ENCODE peak calls at places on chromosomes 6 and 20, in eight cellular contexts. W is right atrium auricular region, I is psoas muscle, B is cardiac muscle cell, O is lower leg skin, R is fibroblast of villous mesenchyme, U is OCI-LY7, S is dorsolateral prefrontal cortex. J is an unnamed sample.

GRCh38 chr6:125871365-125871764 is 80.6 kb downstream of the NCOA7 start:
- DNase-seq in U (no peak), B (no peak), W (no peak), O (no peak), I (no peak), R (no peak), S (no peak), J (no peak)

GRCh38 chr6:127554435-127555006 is 22.5 kb upstream of the C6orf58 start:
- DNase-seq in W (no peak), I (no peak), S (no peak), R (peak), O (no peak), U (peak), B (peak), J (peak)

GRCh38 chr6:148323344-148323743 is 19.3 kb upstream of the SASH1 start:
- DNase-seq in I (no peak), O (no peak), R (peak), B (no peak), W (no peak), S (no peak), U (no peak), J (no peak)

GRCh38 chr20:53929399-53929798 is 141.0 kb downstream of the BCAS1 start:
- DNase-seq in B (no peak), U (no peak), S (no peak), R (no peak), I (no peak), O (no peak), W (no peak), J (no peak)

GRCh38 chr6:25981529-25982263 is 19.1 kb downstream of the TRIM38 start:
- DNase-seq in I (no peak), B (no peak), R (no peak), U (no peak), W (no peak), S (no peak), O (no peak), J (no peak)

GRCh38 chr6:146902846-146903245 is 301.4 kb upstream of the STXBP5 start:
- DNase-seq in W (no peak), I (no peak), U (no peak), R (no peak), B (no peak), S (no peak), O (no peak), J (no peak)

GRCh38 chr6:41774841-41775240 is 4.9 kb downstream of the FRS3 start:
- DNase-seq in B (no peak), W (no peak), O (no peak), S (no peak), I (no peak), U (no peak), R (no peak), J (no peak)

GRCh38 chr20:63534831-63535651 is 2.1 kb downstream of the PTK6 start:
- DNase-seq in B (no peak), O (peak), W (no peak), I (peak), S (no peak), U (no peak), R (no peak), J (no peak)

GRCh38 chr6:108652375-108652774 is 91.7 kb downstream of the FOXO3 start:
- DNase-seq in B (no peak), W (no peak), I (no peak), R (no peak), S (no peak), U (no peak), O (no peak), J (no peak)

GRCh38 chr20:63738687-63739128 is 868 bp upstream of the SLC2A4RG start:
- DNase-seq in U (peak), B (peak), W (peak), R (peak), I (peak), O (peak), S (no peak), J (peak)

GRCh38 chr6:13012977-13013680 is 296.6 kb downstream of the PHACTR1 start:
- DNase-seq in O (peak), S (peak), R (no peak), B (peak), U (no peak), W (no peak), I (peak), J (no peak)

GRCh38 chr6:75205776-75206334 is at the start of gene COL12A1:
- DNase-seq in W (peak), I (peak), U (no peak), O (peak), S (no peak), B (peak), R (peak), J (peak)

GRCh38 chr6:143271024-143271423 is 179.5 kb downstream of the ADAT2 start:
- DNase-seq in R (peak), U (no peak), I (no peak), W (no peak), B (peak), S (no peak), O (no peak), J (peak)

GRCh38 chr6:32177182-32177787 is 920 bp upstream of the RNF5 start:
- DNase-seq in O (no peak), S (no peak), W (no peak), U (no peak), R (no peak), I (no peak), B (peak), J (no peak)

GRCh38 chr6:14129572-14129971 is 12.0 kb downstream of the CD83 start:
- DNase-seq in O (no peak), U (peak), B (peak), W (no peak), S (no peak), R (peak), I (no peak), J (peak)

GRCh38 chr20:19483309-19483708 is 270.9 kb downstream of the SLC24A3 start:
- DNase-seq in R (no peak), U (no peak), O (no peak), W (no peak), S (no peak), I (no peak), B (no peak), J (no peak)

GRCh38 chr6:148881593-148882311 is 134.9 kb downstream of the UST start:
- DNase-seq in S (no peak), W (no peak), B (no peak), O (no peak), U (no peak), R (no peak), I (no peak), J (no peak)

GRCh38 chr6:163128324-163128723 is 286.2 kb upstream of the QKI start:
- DNase-seq in U (no peak), I (no peak), W (no peak), O (no peak), R (no peak), B (no peak), S (no peak), J (no peak)

GRCh38 chr6:167968091-167968490 is 29.4 kb upstream of the KIF25 start:
- DNase-seq in W (no peak), B (peak), R (peak), S (no peak), O (no peak), I (no peak), U (peak), J (no peak)

GRCh38 chr6:114304304-114304887 is 38.4 kb downstream of the HS3ST5 start:
- DNase-seq in R (peak), U (peak), B (peak), O (no peak), S (no peak), I (no peak), W (no peak), J (peak)

GRCh38 chr6:24228681-24229255 is 102.8 kb downstream of the NRSN1 start:
- DNase-seq in I (no peak), O (no peak), W (no peak), R (peak), B (no peak), U (no peak), S (no peak), J (peak)

GRCh38 chr6:49548613-49549304 is 1.7 kb upstream of the C6orf141 start:
- DNase-seq in O (no peak), W (no peak), R (no peak), S (no peak), I (no peak), U (no peak), B (no peak), J (no peak)
- TF ChIP-seq CTCF in O (no peak), W (no peak), R (peak), S (no peak), I (no peak), U (no peak), B (peak), J (no peak)

GRCh38 chr6:27228963-27229477 is 18.5 kb upstream of the PRSS16 start:
- DNase-seq in B (no peak), O (no peak), R (no peak), S (no peak), I (no peak), U (no peak), W (no peak), J (no peak)

GRCh38 chr6:27234576-27234975 is 12.9 kb upstream of the PRSS16 start:
- DNase-seq in I (no peak), W (no peak), B (no peak), U (no peak), S (no peak), O (no peak), R (no peak), J (no peak)

GRCh38 chr6:27230758-27231111 is 16.8 kb upstream of the PRSS16 start:
- DNase-seq in B (no peak), I (no peak), R (no peak), S (no peak), W (no peak), O (no peak), U (no peak), J (no peak)
- H3K4me3 ChIP-seq in B (peak), I (no peak), R (no peak), S (no peak), W (no peak), O (no peak), U (no peak), J (no peak)

GRCh38 chr20:55685425-55685824 is 319.9 kb downstream of the CBLN4 start:
- DNase-seq in W (no peak), S (no peak), B (no peak), O (no peak), R (no peak), I (no peak), U (no peak), J (no peak)

GRCh38 chr20:55685848-55686247 is 319.5 kb downstream of the CBLN4 start:
- DNase-seq in R (no peak), S (no peak), I (no peak), W (no peak), O (no peak), U (no peak), B (no peak), J (no peak)

GRCh38 chr20:55678970-55679667 is 326.2 kb downstream of the CBLN4 start:
- DNase-seq in W (no peak), U (no peak), B (no peak), O (no peak), I (no peak), R (no peak), S (no peak), J (no peak)

GRCh38 chr20:55684578-55684977 is 320.7 kb downstream of the CBLN4 start:
- DNase-seq in I (no peak), S (no peak), W (no peak), R (no peak), U (no peak), B (no peak), O (no peak), J (no peak)
- TF ChIP-seq CTCF in I (no peak), S (no peak), W (no peak), R (no peak), U (no peak), B (no peak), O (no peak), J (no peak)

GRCh38 chr20:33443006-33443511 is 504 bp downstream of the SNTA1 start:
- DNase-seq in I (peak), S (no peak), W (no peak), O (peak), R (no peak), U (peak), B (peak), J (no peak)

GRCh38 chr20:33442136-33443005 is 1.2 kb downstream of the SNTA1 start:
- DNase-seq in O (peak), B (no peak), S (no peak), W (no peak), I (no peak), R (no peak), U (peak), J (no peak)

GRCh38 chr20:33445881-33446615 is 2.5 kb upstream of the SNTA1 start:
- DNase-seq in O (no peak), R (no peak), W (no peak), I (no peak), B (no peak), U (peak), S (no peak), J (no peak)

GRCh38 chr20:33443512-33444239 is at the start of gene SNTA1:
- DNase-seq in W (peak), U (peak), R (peak), S (peak), B (peak), O (peak), I (peak), J (peak)

DNA sequence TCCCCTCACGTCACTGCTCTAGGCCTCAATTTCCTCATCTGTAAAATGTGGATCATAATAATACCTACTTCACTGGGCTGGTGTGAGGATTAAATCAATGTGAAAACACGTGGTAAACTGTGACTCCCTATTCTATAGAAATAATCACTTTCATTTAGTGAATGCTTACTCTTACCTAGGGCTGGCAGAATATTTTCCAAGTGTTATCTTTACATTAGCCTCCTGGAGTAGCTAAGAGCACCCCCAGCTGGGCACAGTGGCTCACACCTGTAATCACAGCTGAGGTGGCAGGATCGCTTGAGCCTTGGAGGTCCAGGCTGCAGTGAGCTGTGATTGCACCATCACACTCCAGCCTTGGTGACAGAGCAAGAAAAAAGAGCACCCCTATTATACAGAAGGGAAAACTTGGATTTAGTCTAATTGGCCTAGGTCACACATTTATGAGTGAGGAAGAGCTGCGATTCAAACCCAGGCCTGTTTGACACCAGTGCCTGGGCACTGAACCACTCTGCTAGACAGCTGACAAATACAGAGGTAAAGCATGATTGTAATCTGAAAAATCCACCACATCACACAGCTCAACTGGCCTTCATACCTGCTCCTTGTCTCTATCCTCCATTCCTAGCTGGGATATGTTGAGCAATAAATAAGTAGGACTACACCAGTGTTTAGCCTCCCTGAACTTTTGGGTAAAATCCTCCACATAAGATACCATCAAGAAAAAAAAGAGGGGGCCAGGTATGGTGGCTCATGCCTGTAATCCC is 1.4 kb upstream of the SNTA1 start:
- DNase-seq in R (peak), O (no peak), I (peak), U (peak), S (no peak), B (peak), W (no peak), J (no peak)
- H3K4me3 ChIP-seq in R (peak), O (no peak), I (peak), U (peak), S (peak), B (no peak), W (peak), J (no peak)

DNA sequence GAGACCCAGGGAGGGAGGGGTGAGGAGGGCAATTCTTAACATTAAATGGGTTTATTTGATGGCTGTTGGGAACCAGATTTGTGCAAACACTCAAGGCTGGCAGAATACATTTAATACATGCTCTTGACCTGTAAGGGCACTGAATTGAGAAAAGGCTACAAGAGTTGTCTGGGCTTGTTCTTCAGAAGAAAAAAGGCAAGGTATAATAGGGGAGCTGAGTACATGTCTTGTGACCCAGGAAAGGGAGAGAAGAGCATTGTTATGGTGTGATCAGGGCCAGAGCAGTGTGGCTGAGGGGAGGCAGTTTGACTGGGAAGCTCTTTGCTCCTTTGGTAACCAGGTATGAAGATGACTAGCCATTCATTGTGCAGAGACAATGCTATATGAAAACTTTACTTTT is 18.9 kb downstream of the KLHL31 start:
- DNase-seq in U (no peak), B (no peak), S (no peak), W (no peak), R (no peak), I (no peak), O (no peak), J (no peak)
- TF ChIP-seq CTCF in U (no peak), B (no peak), S (no peak), W (no peak), R (no peak), I (no peak), O (no peak), J (no peak)

GRCh38 chr20:57394087-57395082 is 3.2 kb downstream of the RBM38 start:
- DNase-seq in S (peak), U (no peak), I (peak), R (no peak), B (no peak), O (no peak), W (no peak), J (no peak)
- H3K4me3 ChIP-seq in S (no peak), U (peak), I (peak), R (no peak), B (peak), O (no peak), W (peak), J (no peak)

DNA sequence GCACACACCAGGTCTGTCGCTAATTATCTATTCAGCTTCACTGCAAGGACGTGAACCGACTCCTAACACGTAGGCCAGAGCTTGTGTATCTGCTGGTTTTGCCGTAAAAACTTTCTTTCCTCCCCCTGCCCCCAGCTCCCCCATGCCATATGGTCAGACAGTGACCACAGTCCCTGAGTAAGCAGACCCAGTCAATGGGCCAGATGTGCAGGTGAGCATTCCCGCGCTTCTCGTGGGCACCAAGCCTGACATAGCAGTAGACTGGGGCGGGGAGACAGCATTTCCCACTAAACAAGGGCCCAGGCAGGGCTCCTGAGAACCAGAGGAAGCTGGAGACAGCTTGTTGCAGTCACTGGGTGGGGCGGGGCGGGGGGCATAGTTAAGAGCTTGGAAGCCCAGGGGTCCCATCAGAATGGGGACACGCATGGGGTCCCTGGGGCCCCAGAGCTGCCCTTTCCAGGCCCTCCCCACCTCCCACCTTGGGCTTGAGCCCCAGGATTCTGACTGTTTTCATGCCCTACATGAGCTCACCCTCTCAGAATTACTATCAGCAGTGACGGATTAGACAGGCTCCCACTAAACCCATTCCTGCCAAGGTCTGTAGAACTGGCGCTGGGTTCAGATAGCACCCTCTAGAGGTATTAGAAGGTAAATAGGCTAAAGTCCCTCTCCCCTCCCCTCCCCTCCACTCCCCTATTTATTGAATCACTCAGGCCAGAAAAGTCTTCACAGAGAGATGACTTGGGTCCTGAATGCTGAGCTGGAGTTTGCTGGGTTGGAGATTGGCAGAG is 51.8 kb downstream of the CDH26 start:
- DNase-seq in S (no peak), R (no peak), W (no peak), U (no peak), O (no peak), B (peak), I (no peak), J (no peak)
- TF ChIP-seq CTCF in S (no peak), R (peak), W (no peak), U (peak), O (no peak), B (peak), I (no peak), J (no peak)